ENCODE peak calls at places on chromosome 10, in four cellular contexts. One of them, this sample, is unnamed.

GRCh38 chr10:1399431-1400120 is 337.7 kb downstream of the ADARB2 start:
- DNase-seq in AML-193: no peak
- DNase-seq in activated CD8-positive, alpha-beta T cell treated with anti-CD3 and anti-CD28 coated beads, Interleukin-2, amount 10 ng/mL, durations not matched to agents 7 days and 5 days: no peak
- DNase-seq in fibroblast of the aortic adventitia: no peak
- DNase-seq in this sample: no peak

GRCh38 chr10:19788075-19788686 is 28.1 kb upstream of the PLXDC2 start:
- DNase-seq in fibroblast of the aortic adventitia: peak
- DNase-seq in activated CD8-positive, alpha-beta T cell treated with anti-CD3 and anti-CD28 coated beads, Interleukin-2, amount 10 ng/mL, durations not matched to agents 7 days and 5 days: peak
- DNase-seq in AML-193: peak
- DNase-seq in this sample: peak

GRCh38 chr10:69572159-69573055 is 815 bp downstream of the NEUROG3 start:
- DNase-seq in fibroblast of the aortic adventitia: no peak
- DNase-seq in activated CD8-positive, alpha-beta T cell treated with anti-CD3 and anti-CD28 coated beads, Interleukin-2, amount 10 ng/mL, durations not matched to agents 7 days and 5 days: peak
- DNase-seq in AML-193: no peak
- DNase-seq in this sample: no peak

GRCh38 chr10:73644015-73644743 is 2.9 kb upstream of the MYOZ1 start:
- DNase-seq in activated CD8-positive, alpha-beta T cell treated with anti-CD3 and anti-CD28 coated beads, Interleukin-2, amount 10 ng/mL, durations not matched to agents 7 days and 5 days: peak
- DNase-seq in fibroblast of the aortic adventitia: peak
- DNase-seq in AML-193: peak
- DNase-seq in this sample: no peak

GRCh38 chr10:77212632-77213031 is 425.0 kb downstream of the KCNMA1 start:
- DNase-seq in fibroblast of the aortic adventitia: no peak
- DNase-seq in AML-193: no peak
- DNase-seq in activated CD8-positive, alpha-beta T cell treated with anti-CD3 and anti-CD28 coated beads, Interleukin-2, amount 10 ng/mL, durations not matched to agents 7 days and 5 days: no peak
- DNase-seq in this sample: no peak

GRCh38 chr10:72665925-72666324 is 26.0 kb upstream of the MCU start:
- DNase-seq in AML-193: no peak
- DNase-seq in fibroblast of the aortic adventitia: peak
- DNase-seq in activated CD8-positive, alpha-beta T cell treated with anti-CD3 and anti-CD28 coated beads, Interleukin-2, amount 10 ng/mL, durations not matched to agents 7 days and 5 days: no peak
- DNase-seq in this sample: no peak

GRCh38 chr10:7700577-7701125 is 2.5 kb upstream of the ITIH2 start:
- DNase-seq in fibroblast of the aortic adventitia: peak
- DNase-seq in activated CD8-positive, alpha-beta T cell treated with anti-CD3 and anti-CD28 coated beads, Interleukin-2, amount 10 ng/mL, durations not matched to agents 7 days and 5 days: no peak
- DNase-seq in AML-193: no peak
- DNase-seq in this sample: no peak

GRCh38 chr10:48694371-48695030 is 9.8 kb downstream of the WDFY4 start:
- DNase-seq in fibroblast of the aortic adventitia: no peak
- DNase-seq in AML-193: no peak
- DNase-seq in activated CD8-positive, alpha-beta T cell treated with anti-CD3 and anti-CD28 coated beads, Interleukin-2, amount 10 ng/mL, durations not matched to agents 7 days and 5 days: no peak
- DNase-seq in this sample: no peak

GRCh38 chr10:130742936-130743675 is 568.4 kb downstream of the TCERG1L start:
- DNase-seq in activated CD8-positive, alpha-beta T cell treated with anti-CD3 and anti-CD28 coated beads, Interleukin-2, amount 10 ng/mL, durations not matched to agents 7 days and 5 days: no peak
- DNase-seq in AML-193: no peak
- DNase-seq in fibroblast of the aortic adventitia: no peak
- DNase-seq in this sample: no peak

GRCh38 chr10:58886390-58886789 is 290.1 kb upstream of the PHYHIPL start:
- DNase-seq in fibroblast of the aortic adventitia: no peak
- DNase-seq in activated CD8-positive, alpha-beta T cell treated with anti-CD3 and anti-CD28 coated beads, Interleukin-2, amount 10 ng/mL, durations not matched to agents 7 days and 5 days: no peak
- DNase-seq in AML-193: no peak
- DNase-seq in this sample: no peak

GRCh38 chr10:47029181-47029971 is 118.1 kb downstream of the PTPN20 start:
- DNase-seq in AML-193: no peak
- DNase-seq in fibroblast of the aortic adventitia: no peak
- DNase-seq in activated CD8-positive, alpha-beta T cell treated with anti-CD3 and anti-CD28 coated beads, Interleukin-2, amount 10 ng/mL, durations not matched to agents 7 days and 5 days: no peak
- DNase-seq in this sample: no peak

GRCh38 chr10:103470755-103471653 is 8.0 kb downstream of the CALHM3 start:
- DNase-seq in AML-193: peak
- DNase-seq in fibroblast of the aortic adventitia: peak
- DNase-seq in activated CD8-positive, alpha-beta T cell treated with anti-CD3 and anti-CD28 coated beads, Interleukin-2, amount 10 ng/mL, durations not matched to agents 7 days and 5 days: peak
- DNase-seq in this sample: peak